ENCODE peak calls at places on chromosomes 1 and 21, in seven cellular contexts. D is GM12891, L is GM12878, V is K562, R is H1, T is SK-N-SH, I is HepG2. Y is an unnamed sample.

GRCh38 chr1:154178856-154179811 is 12.8 kb downstream of the TPM3 start:
- DNase-seq in D (no peak), L (no peak), V (peak; percentile 72), R (no peak), T (no peak), I (peak; percentile 64), Y (no peak)

GRCh38 chr1:23837905-23838304 is 12.7 kb upstream of the HMGCL start:
- DNase-seq in D (no peak), L (no peak), V (no peak), R (peak; percentile 56), T (no peak), I (no peak), Y (no peak)

GRCh38 chr21:14084068-14084501 is 126.7 kb downstream of the LIPI start:
- DNase-seq in D (no peak), L (no peak), V (no peak), R (no peak), T (no peak), I (no peak), Y (no peak)

GRCh38 chr1:234656981-234657651 is 47.1 kb upstream of the IRF2BP2 start:
- DNase-seq in D (no peak), L (no peak), V (peak; percentile 55), R (no peak), T (peak; percentile 39), I (peak; percentile 38), Y (no peak)

GRCh38 chr1:230308039-230308438 is 118.1 kb downstream of the PGBD5 start:
- DNase-seq in D (no peak), L (no peak), V (peak; percentile 44), R (no peak), T (no peak), I (no peak), Y (no peak)

GRCh38 chr1:65164633-65165032 is 16.6 kb downstream of the AK4 start:
- DNase-seq in D (no peak), L (no peak), V (no peak), R (no peak), T (no peak), I (peak; percentile 65), Y (no peak)

GRCh38 chr21:43018519-43018918 is 44.2 kb downstream of the PKNOX1 start:
- DNase-seq in D (no peak), L (no peak), V (no peak), R (no peak), T (no peak), I (no peak), Y (no peak)

GRCh38 chr1:198024782-198025181 is 107.6 kb downstream of the LHX9 start:
- DNase-seq in D (no peak), L (no peak), V (no peak), R (no peak), T (no peak), I (no peak), Y (no peak)

GRCh38 chr1:52746189-52746588 is 19.9 kb downstream of the ZYG11B start:
- DNase-seq in D (no peak), L (no peak), V (no peak), R (no peak), T (no peak), I (peak; percentile 12), Y (no peak)

GRCh38 chr1:52752427-52752826 is 26.2 kb downstream of the ZYG11B start:
- DNase-seq in D (no peak), L (no peak), V (no peak), R (no peak), T (no peak), I (no peak), Y (no peak)

GRCh38 chr1:52748119-52748518 is 21.9 kb downstream of the ZYG11B start:
- DNase-seq in D (no peak), L (no peak), V (no peak), R (no peak), T (no peak), I (no peak), Y (no peak)

GRCh38 chr1:52751589-52752306 is 25.5 kb downstream of the ZYG11B start:
- DNase-seq in D (no peak), L (no peak), V (peak; percentile 84), R (no peak), T (no peak), I (no peak), Y (no peak)

GRCh38 chr1:52747450-52747849 is 21.2 kb downstream of the ZYG11B start:
- DNase-seq in D (no peak), L (no peak), V (no peak), R (no peak), T (no peak), I (no peak), Y (no peak)
- TF ChIP-seq TAF1 in D (no peak), L (no peak), V (no peak), R (no peak), T (no peak), I (no peak), Y (no peak)

GRCh38 chr1:101290119-101290921 is 53.5 kb downstream of the S1PR1 start:
- DNase-seq in D (no peak), L (no peak), V (no peak), R (no peak), T (no peak), I (no peak), Y (no peak)

GRCh38 chr1:101290922-101291561 is 54.2 kb downstream of the S1PR1 start:
- DNase-seq in D (no peak), L (no peak), V (no peak), R (no peak), T (no peak), I (no peak), Y (no peak)

GRCh38 chr1:101285922-101286568 is 49.2 kb downstream of the S1PR1 start:
- DNase-seq in D (no peak), L (no peak), V (no peak), R (no peak), T (no peak), I (no peak), Y (no peak)

GRCh38 chr1:101291562-101292035 is 54.8 kb downstream of the S1PR1 start:
- DNase-seq in D (no peak), L (no peak), V (no peak), R (no peak), T (no peak), I (peak; percentile 83), Y (no peak)

DNA sequence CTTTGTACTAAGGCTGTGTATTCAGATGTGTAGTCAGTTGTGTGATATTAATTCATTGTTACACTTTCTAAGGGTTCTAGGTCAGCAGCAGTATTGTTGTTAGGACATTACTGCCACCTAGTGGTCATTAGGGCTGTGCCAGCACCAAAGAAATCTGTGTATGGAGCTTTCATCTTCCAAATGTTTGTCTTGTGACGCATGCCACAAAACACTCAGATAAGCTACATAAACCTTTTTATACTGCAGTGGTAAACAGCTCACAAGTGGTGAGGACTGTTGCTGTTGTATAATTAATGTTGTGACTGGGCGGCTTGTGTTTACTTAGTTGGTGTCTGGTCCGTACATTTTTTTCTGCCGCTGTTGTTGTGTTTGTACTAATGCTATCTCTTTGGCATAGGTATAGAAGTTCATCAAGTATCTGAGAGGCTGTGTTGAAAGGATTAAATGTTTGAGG is 51.7 kb downstream of the S1PR1 start:
- DNase-seq in D (no peak), L (peak; percentile 69), V (peak; percentile 81), R (no peak), T (peak; percentile 60), I (peak; percentile 88), Y (no peak)
- TF ChIP-seq POLR2AphosphoS5 in D (no peak), L (no peak), V (no peak), R (no peak), T (no peak), I (no peak), Y (no peak)

DNA sequence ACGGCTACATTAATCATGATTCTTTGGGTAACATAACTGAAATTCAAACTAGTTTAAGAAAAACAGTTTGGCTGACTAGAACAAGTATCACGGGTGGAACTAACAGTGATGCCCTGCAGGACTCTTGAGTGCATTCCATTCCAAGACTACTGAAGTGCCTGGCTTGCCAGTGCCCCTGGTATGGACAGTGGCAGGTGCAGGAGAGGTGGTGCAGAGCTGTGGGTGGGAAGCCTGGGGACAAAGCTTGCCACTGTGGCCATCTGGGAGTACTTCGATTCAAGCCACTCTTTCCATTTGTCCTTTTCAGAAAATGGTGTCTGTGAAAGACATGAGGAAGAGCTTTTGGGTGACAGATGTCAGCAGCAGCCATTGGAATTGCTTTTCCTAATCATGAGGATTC is 166.5 kb downstream of the RRAGC start:
- DNase-seq in D (no peak), L (no peak), V (no peak), R (no peak), T (no peak), I (no peak), Y (no peak)
- TF ChIP-seq TAF1 in D (no peak), L (no peak), V (no peak), R (no peak), T (no peak), I (no peak), Y (no peak)

GRCh38 chr1:22781483-22781882 is 70.8 kb downstream of the EPHB2 start:
- DNase-seq in D (no peak), L (no peak), V (no peak), R (no peak), T (no peak), I (no peak), Y (no peak)
- TF ChIP-seq POLR2AphosphoS5 in D (no peak), L (no peak), V (no peak), R (no peak), T (no peak), I (no peak), Y (no peak)

DNA sequence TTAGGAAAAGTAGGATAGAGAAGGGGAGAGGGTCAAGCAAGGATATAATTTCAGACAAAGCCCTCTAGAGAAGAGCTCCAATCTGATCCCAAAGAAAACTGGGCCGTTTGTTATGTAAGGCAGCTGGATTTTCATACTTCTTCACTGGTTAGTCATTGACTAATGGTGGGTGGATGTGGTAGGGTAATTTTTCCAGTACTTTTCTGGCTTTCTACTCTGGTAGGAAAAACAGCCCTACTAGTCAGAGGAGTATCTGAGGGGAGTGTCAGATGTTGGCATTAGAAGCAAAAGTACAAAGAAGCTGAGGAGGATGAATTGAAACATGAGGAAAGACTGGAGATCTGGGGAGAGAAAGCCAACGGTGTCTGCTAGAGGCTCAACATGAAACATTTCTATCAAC is 145.3 kb downstream of the TNFSF18 start:
- DNase-seq in D (no peak), L (no peak), V (no peak), R (no peak), T (no peak), I (no peak), Y (no peak)
- TF ChIP-seq TAF1 in D (no peak), L (no peak), V (no peak), R (no peak), T (no peak), I (no peak), Y (no peak)

DNA sequence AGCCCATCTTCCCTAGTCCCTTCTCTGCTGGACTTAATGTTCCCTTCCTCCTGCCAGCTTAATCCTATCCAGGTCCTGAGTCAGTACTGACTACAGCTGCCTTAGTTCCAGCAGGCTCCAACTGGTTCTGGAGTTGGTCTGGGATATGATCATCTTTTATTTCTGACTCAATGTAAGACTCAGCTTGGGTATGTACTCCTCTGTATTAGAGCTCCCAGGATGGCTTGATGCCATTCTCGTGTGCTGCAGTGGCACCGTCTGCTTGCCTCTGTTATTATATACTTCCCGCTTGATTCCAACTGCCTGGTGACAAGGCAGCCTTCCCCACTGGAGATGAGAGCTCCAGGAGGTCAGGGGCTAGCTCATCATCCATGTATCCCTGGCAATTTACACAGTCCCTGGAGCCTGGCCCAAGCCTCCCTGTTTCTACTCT is 164.4 kb upstream of the DPT start:
- DNase-seq in D (no peak), L (no peak), V (no peak), R (no peak), T (no peak), I (no peak), Y (no peak)
- TF ChIP-seq POLR2AphosphoS5 in D (no peak), L (no peak), V (no peak), R (no peak), T (no peak), I (no peak), Y (no peak)

Y was measured in GM12892.